ENCODE peak calls at places on chromosomes 5 and 9, in nine cellular contexts. One of them, this sample, is unnamed.

GRCh38 chr5:181236471-181236870 is 7.2 kb downstream of the RACK1 start:
- DNase-seq in C1 segment of cervical spinal cord: no peak
- DNase-seq in GM06990: no peak
- DNase-seq in activated T-cell treated with anti-CD3 and anti-CD28 coated beads, Interleukin-2, amount 50 U/mL, for 72 hours: no peak
- DNase-seq in psoas muscle: no peak
- DNase-seq in HCT116: no peak
- DNase-seq in activated gamma-delta T cell treated with anti-CD3 and anti-CD28 coated beads, Interleukin-2, amount 50 U/mL, for 16 hours: no peak
- DNase-seq in osteoblast: no peak
- DNase-seq in stimulated activated CD8-positive, alpha-beta memory T cell treated with anti-CD3 and anti-CD28 coated beads, Interleukin-2, amount 100 ng/mL, for 48 hours: no peak
- DNase-seq in this sample: no peak

GRCh38 chr5:72160299-72160698 is 53.0 kb downstream of the MAP1B start:
- DNase-seq in HCT116: no peak
- DNase-seq in psoas muscle: no peak
- DNase-seq in activated T-cell treated with anti-CD3 and anti-CD28 coated beads, Interleukin-2, amount 50 U/mL, for 72 hours: no peak
- DNase-seq in stimulated activated CD8-positive, alpha-beta memory T cell treated with anti-CD3 and anti-CD28 coated beads, Interleukin-2, amount 100 ng/mL, for 48 hours: no peak
- DNase-seq in GM06990: no peak
- DNase-seq in C1 segment of cervical spinal cord: no peak
- DNase-seq in activated gamma-delta T cell treated with anti-CD3 and anti-CD28 coated beads, Interleukin-2, amount 50 U/mL, for 16 hours: no peak
- DNase-seq in osteoblast: peak; percentile 82
- DNase-seq in this sample: no peak

GRCh38 chr9:136856078-136856474 is 3.9 kb downstream of the MAMDC4 start:
- DNase-seq in C1 segment of cervical spinal cord: no peak
- DNase-seq in GM06990: peak; percentile 15
- DNase-seq in activated gamma-delta T cell treated with anti-CD3 and anti-CD28 coated beads, Interleukin-2, amount 50 U/mL, for 16 hours: no peak
- DNase-seq in osteoblast: peak; percentile 65
- DNase-seq in HCT116: no peak
- DNase-seq in activated T-cell treated with anti-CD3 and anti-CD28 coated beads, Interleukin-2, amount 50 U/mL, for 72 hours: no peak
- DNase-seq in stimulated activated CD8-positive, alpha-beta memory T cell treated with anti-CD3 and anti-CD28 coated beads, Interleukin-2, amount 100 ng/mL, for 48 hours: no peak
- DNase-seq in psoas muscle: peak; percentile 59
- DNase-seq in this sample: no peak

GRCh38 chr9:99103909-99104458 is 929 bp upstream of the TGFBR1 start:
- DNase-seq in activated gamma-delta T cell treated with anti-CD3 and anti-CD28 coated beads, Interleukin-2, amount 50 U/mL, for 16 hours: no peak
- DNase-seq in activated T-cell treated with anti-CD3 and anti-CD28 coated beads, Interleukin-2, amount 50 U/mL, for 72 hours: no peak
- DNase-seq in HCT116: no peak
- DNase-seq in osteoblast: no peak
- DNase-seq in stimulated activated CD8-positive, alpha-beta memory T cell treated with anti-CD3 and anti-CD28 coated beads, Interleukin-2, amount 100 ng/mL, for 48 hours: no peak
- DNase-seq in GM06990: no peak
- DNase-seq in psoas muscle: peak; percentile 60
- DNase-seq in C1 segment of cervical spinal cord: no peak
- DNase-seq in this sample: no peak

GRCh38 chr5:158824167-158824882 is 275.4 kb downstream of the EBF1 start:
- DNase-seq in GM06990: no peak
- DNase-seq in C1 segment of cervical spinal cord: no peak
- DNase-seq in HCT116: no peak
- DNase-seq in activated gamma-delta T cell treated with anti-CD3 and anti-CD28 coated beads, Interleukin-2, amount 50 U/mL, for 16 hours: no peak
- DNase-seq in osteoblast: no peak
- DNase-seq in psoas muscle: no peak
- DNase-seq in stimulated activated CD8-positive, alpha-beta memory T cell treated with anti-CD3 and anti-CD28 coated beads, Interleukin-2, amount 100 ng/mL, for 48 hours: no peak
- DNase-seq in activated T-cell treated with anti-CD3 and anti-CD28 coated beads, Interleukin-2, amount 50 U/mL, for 72 hours: no peak
- DNase-seq in this sample: no peak

GRCh38 chr5:38783011-38783551 is 62.7 kb upstream of the OSMR start:
- DNase-seq in activated gamma-delta T cell treated with anti-CD3 and anti-CD28 coated beads, Interleukin-2, amount 50 U/mL, for 16 hours: no peak
- DNase-seq in psoas muscle: no peak
- DNase-seq in HCT116: no peak
- DNase-seq in GM06990: no peak
- DNase-seq in osteoblast: peak; percentile 64
- DNase-seq in activated T-cell treated with anti-CD3 and anti-CD28 coated beads, Interleukin-2, amount 50 U/mL, for 72 hours: no peak
- DNase-seq in C1 segment of cervical spinal cord: no peak
- DNase-seq in stimulated activated CD8-positive, alpha-beta memory T cell treated with anti-CD3 and anti-CD28 coated beads, Interleukin-2, amount 100 ng/mL, for 48 hours: no peak
- DNase-seq in this sample: no peak

GRCh38 chr9:6895754-6896153 is 138.0 kb downstream of the KDM4C start:
- DNase-seq in activated T-cell treated with anti-CD3 and anti-CD28 coated beads, Interleukin-2, amount 50 U/mL, for 72 hours: no peak
- DNase-seq in C1 segment of cervical spinal cord: no peak
- DNase-seq in psoas muscle: no peak
- DNase-seq in activated gamma-delta T cell treated with anti-CD3 and anti-CD28 coated beads, Interleukin-2, amount 50 U/mL, for 16 hours: no peak
- DNase-seq in osteoblast: no peak
- DNase-seq in HCT116: no peak
- DNase-seq in GM06990: no peak
- DNase-seq in stimulated activated CD8-positive, alpha-beta memory T cell treated with anti-CD3 and anti-CD28 coated beads, Interleukin-2, amount 100 ng/mL, for 48 hours: no peak
- DNase-seq in this sample: no peak

GRCh38 chr9:136740069-136740468 is 2.7 kb downstream of the LCN10 start:
- DNase-seq in stimulated activated CD8-positive, alpha-beta memory T cell treated with anti-CD3 and anti-CD28 coated beads, Interleukin-2, amount 100 ng/mL, for 48 hours: no peak
- DNase-seq in activated T-cell treated with anti-CD3 and anti-CD28 coated beads, Interleukin-2, amount 50 U/mL, for 72 hours: no peak
- DNase-seq in osteoblast: peak; percentile 84
- DNase-seq in activated gamma-delta T cell treated with anti-CD3 and anti-CD28 coated beads, Interleukin-2, amount 50 U/mL, for 16 hours: no peak
- DNase-seq in HCT116: no peak
- DNase-seq in C1 segment of cervical spinal cord: no peak
- DNase-seq in GM06990: no peak
- DNase-seq in psoas muscle: no peak
- DNase-seq in this sample: no peak